ENCODE peak calls at places on chromosomes 13 and 19, in seven cellular contexts. X, S, W, Q, A, T and V are unnamed samples. For H3K9me3, the result is how much of the 10 kb centered on the place peaks cover.

GRCh38 chr19:29884466-29884865 is 57.6 kb upstream of the URI1 start:
- DNase-seq in X (no peak), S (no peak), W (no peak), Q (no peak), A (no peak), T (no peak), V (no peak)

GRCh38 chr13:110538632-110539031 is 22.9 kb downstream of the RAB20 start:
- DNase-seq in X (no peak), S (no peak), W (peak), Q (peak), A (no peak), T (peak), V (no peak)

GRCh38 chr13:23705578-23705977 is 135.4 kb downstream of the TNFRSF19 start:
- DNase-seq in X (no peak), S (no peak), W (no peak), Q (no peak), A (no peak), T (peak), V (no peak)

GRCh38 chr13:113869263-113869662 is 5.4 kb upstream of the GAS6 start:
- DNase-seq in X (no peak), S (no peak), W (no peak), Q (no peak), A (no peak), T (no peak), V (no peak)

GRCh38 chr19:29277107-29277506 is 64.2 kb upstream of the UQCRFS1 start:
- DNase-seq in X (no peak), S (no peak), W (peak), Q (no peak), A (no peak), T (peak), V (no peak)

GRCh38 chr13:99545979-99546378 is 44.7 kb downstream of the TM9SF2 start:
- DNase-seq in X (no peak), S (no peak), W (no peak), Q (no peak), A (no peak), T (no peak), V (no peak)

GRCh38 chr19:16891696-16892382 is 3.0 kb downstream of the F2RL3 start:
- DNase-seq in X (no peak), S (no peak), W (no peak), Q (no peak), A (peak), T (no peak), V (no peak)

GRCh38 chr19:4213116-4213515 is 16.2 kb upstream of the EBI3 start:
- DNase-seq in X (no peak), S (no peak), W (no peak), Q (no peak), A (no peak), T (no peak), V (no peak)

GRCh38 chr13:90447735-90448103 is 899.8 kb upstream of the MIR17HG start:
- DNase-seq in X (no peak), S (peak), W (no peak), Q (no peak), A (no peak), T (peak), V (no peak)

GRCh38 chr19:3687774-3688706 is 12.2 kb downstream of the PIP5K1C start:
- DNase-seq in X (no peak), S (no peak), W (peak), Q (peak), A (no peak), T (no peak), V (no peak)

GRCh38 chr19:52689804-52690394 is 44.9 kb downstream of the ZNF611 start:
- DNase-seq in X (peak), S (no peak), W (peak), Q (peak), A (peak), T (peak), V (peak)

GRCh38 chr19:1872807-1873523 is 9.6 kb upstream of the KLF16 start:
- DNase-seq in X (no peak), S (no peak), W (no peak), Q (no peak), A (no peak), T (no peak), V (no peak)

GRCh38 chr19:17703823-17704463 is 15.3 kb upstream of the MAP1S start:
- DNase-seq in X (peak), S (peak), W (peak), Q (peak), A (no peak), T (peak), V (no peak)

GRCh38 chr13:33610471-33611015 is 207.4 kb upstream of the RFC3 start:
- DNase-seq in X (no peak), S (no peak), W (no peak), Q (no peak), A (peak), T (peak), V (no peak)

GRCh38 chr19:19637523-19638251 is 5.8 kb downstream of the GMIP start:
- DNase-seq in X (no peak), S (no peak), W (no peak), Q (no peak), A (no peak), T (no peak), V (no peak)

GRCh38 chr19:32458500-32459123 is 53.0 kb downstream of the DPY19L3 start:
- DNase-seq in X (no peak), S (no peak), W (no peak), Q (no peak), A (no peak), T (peak), V (no peak)
- H3K9me3 ChIP-seq in X (under half), S (under half), W (under half), Q (under half), A (under half), T (under half), V (under half)

GRCh38 chr19:49543032-49543431 is 15.2 kb downstream of the RCN3 start:
- DNase-seq in X (no peak), S (no peak), W (no peak), Q (no peak), A (no peak), T (no peak), V (no peak)

GRCh38 chr19:49539192-49539952 is 11.6 kb downstream of the RCN3 start:
- DNase-seq in X (no peak), S (no peak), W (no peak), Q (no peak), A (no peak), T (no peak), V (no peak)

GRCh38 chr19:49542446-49542845 is 14.6 kb downstream of the RCN3 start:
- DNase-seq in X (no peak), S (no peak), W (no peak), Q (no peak), A (no peak), T (no peak), V (no peak)

GRCh38 chr19:49544154-49544553 is 16.4 kb downstream of the RCN3 start:
- DNase-seq in X (no peak), S (no peak), W (no peak), Q (no peak), A (no peak), T (no peak), V (no peak)

DNA sequence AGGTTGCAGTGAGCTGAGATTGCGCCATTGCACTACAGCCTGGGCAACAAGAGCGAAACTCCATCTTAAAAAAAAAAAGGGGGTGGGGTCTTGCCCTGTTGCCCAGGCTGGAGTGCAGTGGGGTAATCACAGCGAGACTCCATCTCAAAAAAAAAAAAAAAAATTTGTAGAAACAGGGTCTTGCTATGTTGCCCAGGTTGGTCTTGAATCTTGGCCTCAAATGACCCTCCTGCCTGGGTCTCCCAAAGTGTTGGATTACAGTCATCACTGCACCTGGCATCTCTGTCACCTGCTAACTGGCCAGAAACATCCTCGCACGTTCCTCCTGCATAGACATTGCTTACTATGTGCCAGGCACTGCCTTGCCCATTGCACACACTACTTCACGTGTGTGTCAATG is 14.1 kb downstream of the RCN3 start:
- DNase-seq in X (no peak), S (no peak), W (no peak), Q (no peak), A (no peak), T (no peak), V (no peak)
- H3K9me3 ChIP-seq in X (under half), S (under half), W (under half), Q (under half), A (under half), T (under half), V (under half)

DNA sequence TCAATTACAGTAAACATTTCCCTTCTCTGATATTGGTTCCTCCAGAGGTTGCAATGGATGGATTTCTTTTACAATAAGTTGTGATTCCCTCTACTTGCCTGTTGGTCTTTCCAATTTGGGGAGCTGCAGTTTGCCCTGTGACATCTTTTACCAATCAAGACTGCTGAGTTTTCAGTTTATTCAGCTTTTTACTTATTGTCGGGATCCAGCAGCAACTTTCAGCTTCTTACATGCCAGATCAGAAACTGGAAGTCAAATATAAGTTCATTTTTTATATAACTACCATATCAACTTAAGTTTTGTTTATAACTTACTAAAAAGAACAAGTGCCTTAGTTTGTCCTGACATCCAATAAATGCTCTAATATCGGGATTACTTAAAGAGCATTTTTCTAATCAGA is 10.5 kb downstream of the OR10H3 start:
- DNase-seq in X (no peak), S (no peak), W (no peak), Q (no peak), A (no peak), T (no peak), V (no peak)
- H3K9me3 ChIP-seq in X (under half), S (under half), W (under half), Q (under half), A (under half), T (under half), V (under half)

GRCh38 chr19:27522223-27522622 is 1690.7 kb downstream of the UQCRFS1 start:
- DNase-seq in X (no peak), S (no peak), W (no peak), Q (no peak), A (no peak), T (no peak), V (no peak)
- H3K9me3 ChIP-seq in X (under half), S (under half), W (under half), Q (under half), A (under half), T (under half), V (under half)

GRCh38 chr19:15812059-15812722 is 3.3 kb downstream of the OR10H1 start:
- DNase-seq in X (peak), S (peak), W (peak), Q (no peak), A (no peak), T (no peak), V (no peak)
- H3K9me3 ChIP-seq in X (under half), S (under half), W (under half), Q (under half), A (under half), T (under half), V (under half)

DNA sequence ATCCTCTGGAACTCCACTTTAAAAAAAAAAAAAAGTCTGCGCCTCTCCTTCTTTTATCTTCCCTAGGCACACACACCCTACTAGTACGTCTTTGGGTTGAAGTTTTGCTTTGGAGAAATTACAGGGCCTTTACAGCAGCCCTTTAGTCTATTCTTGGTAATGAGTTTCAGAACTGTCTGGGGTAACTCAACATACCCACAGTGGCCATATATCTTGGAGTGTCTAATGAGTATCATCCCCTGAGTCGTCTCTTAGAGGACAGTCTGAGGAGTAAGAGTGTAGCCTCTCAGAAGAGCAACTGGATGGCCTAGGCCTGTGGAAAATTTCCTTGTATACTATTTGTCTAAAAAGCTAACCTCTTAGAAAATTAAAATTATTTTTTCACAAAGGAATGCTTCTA is 6.1 kb upstream of the ZNF681 start:
- DNase-seq in X (no peak), S (no peak), W (no peak), Q (no peak), A (no peak), T (no peak), V (no peak)
- H3K9me3 ChIP-seq in X (under half), S (under half), W (under half), Q (under half), A (under half), T (under half), V (under half)

GRCh38 chr19:37790244-37790925 is 11.0 kb upstream of the ZNF573 start:
- DNase-seq in X (no peak), S (no peak), W (no peak), Q (no peak), A (no peak), T (no peak), V (no peak)
- H3K9me3 ChIP-seq in X (under half), S (under half), W (under half), Q (under half), A (under half), T (under half), V (under half)

GRCh38 chr19:6803036-6803404 is 30.5 kb downstream of the VAV1 start:
- DNase-seq in X (no peak), S (no peak), W (peak), Q (no peak), A (no peak), T (no peak), V (no peak)

GRCh38 chr19:6807291-6807690 is 34.8 kb downstream of the VAV1 start:
- DNase-seq in X (no peak), S (no peak), W (no peak), Q (no peak), A (no peak), T (no peak), V (no peak)

GRCh38 chr19:6808494-6808893 is 36.0 kb downstream of the VAV1 start:
- DNase-seq in X (no peak), S (no peak), W (no peak), Q (no peak), A (no peak), T (no peak), V (no peak)

GRCh38 chr19:6809262-6809661 is 36.8 kb downstream of the VAV1 start:
- DNase-seq in X (no peak), S (no peak), W (no peak), Q (no peak), A (no peak), T (no peak), V (no peak)

DNA sequence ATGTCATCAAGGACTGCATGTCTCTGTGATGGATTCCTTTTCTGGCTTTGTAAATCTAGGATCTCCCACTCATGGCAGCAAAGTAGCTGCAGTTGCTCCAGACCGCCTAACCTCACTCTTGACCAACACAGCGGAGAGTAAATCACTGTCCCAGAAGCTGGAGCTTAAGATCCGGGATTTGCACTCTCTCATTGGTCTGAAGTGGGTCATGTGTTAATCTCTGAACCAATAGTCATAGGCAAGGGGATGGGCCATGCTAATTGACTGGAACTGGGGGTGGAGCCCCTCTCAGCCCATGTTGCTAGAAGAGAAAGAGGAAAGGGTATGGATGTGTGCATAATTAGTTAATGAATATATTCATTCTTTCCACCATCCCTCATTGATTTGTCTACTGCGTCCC is 34.0 kb downstream of the VAV1 start:
- DNase-seq in X (no peak), S (peak), W (no peak), Q (no peak), A (no peak), T (no peak), V (no peak)
- H3K9me3 ChIP-seq in X (under half), S (under half), W (under half), Q (under half), A (under half), T (under half), V (under half)

GRCh38 chr19:22623841-22624221 is 10.3 kb upstream of the ZNF492 start:
- DNase-seq in X (no peak), S (no peak), W (no peak), Q (no peak), A (peak), T (no peak), V (no peak)

GRCh38 chr19:22620912-22621311 is 13.2 kb upstream of the ZNF492 start:
- DNase-seq in X (no peak), S (no peak), W (no peak), Q (no peak), A (no peak), T (no peak), V (no peak)

GRCh38 chr19:22625266-22626035 is 8.7 kb upstream of the ZNF492 start:
- DNase-seq in X (no peak), S (no peak), W (no peak), Q (no peak), A (no peak), T (no peak), V (no peak)

GRCh38 chr19:22622020-22622419 is 12.1 kb upstream of the ZNF492 start:
- DNase-seq in X (no peak), S (no peak), W (no peak), Q (no peak), A (no peak), T (no peak), V (no peak)

DNA sequence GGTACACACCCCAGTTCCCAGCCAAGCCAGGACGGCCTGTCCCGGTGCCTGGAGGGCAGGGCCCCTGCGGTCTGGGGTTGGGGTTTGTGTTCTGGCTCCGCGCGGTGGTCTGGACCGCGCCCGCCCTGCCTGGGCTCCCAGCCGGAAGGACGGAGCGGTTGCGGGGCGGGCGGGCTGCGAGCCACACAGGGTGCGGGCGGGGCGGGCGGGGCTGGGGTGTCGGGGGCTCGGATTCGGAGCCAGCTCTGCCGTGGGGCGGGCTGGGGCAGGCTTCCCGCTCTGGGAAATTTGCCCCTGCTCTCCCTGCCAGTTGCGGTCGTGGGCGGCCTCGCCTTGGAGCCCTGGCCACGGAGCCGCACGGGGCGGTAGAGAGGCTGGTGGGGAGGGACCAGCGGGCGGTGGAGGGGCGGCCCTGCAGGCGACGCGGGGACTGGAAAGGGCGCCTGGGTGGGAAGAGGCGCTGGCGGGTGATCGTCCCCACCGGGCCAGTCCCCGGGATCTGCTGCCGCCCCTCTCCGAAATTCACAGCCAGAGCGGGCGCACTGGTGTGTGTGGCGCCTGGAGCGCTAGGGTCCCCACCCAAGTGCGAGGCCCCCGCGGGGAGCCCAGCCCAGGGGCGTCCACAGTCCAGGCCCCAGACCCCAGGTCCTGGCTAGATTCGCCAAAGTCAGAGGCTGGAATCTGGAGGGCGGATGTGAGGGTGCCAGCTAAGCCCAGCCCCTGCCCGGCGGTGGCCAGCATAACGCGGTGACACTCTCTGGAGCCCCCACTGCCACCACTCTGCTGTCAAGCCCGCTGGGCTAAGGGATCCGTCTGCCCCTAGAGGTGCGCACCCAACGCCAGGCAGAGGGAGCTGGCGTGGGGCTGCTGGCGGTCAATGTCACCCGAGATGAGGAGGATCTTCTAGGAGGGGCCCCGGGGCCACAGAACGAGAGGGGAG is 11.0 kb upstream of the ZNF492 start:
- DNase-seq in X (no peak), S (no peak), W (no peak), Q (no peak), A (peak), T (no peak), V (no peak)
- H3K9me3 ChIP-seq in X (under half), S (under half), W (under half), Q (under half), A (under half), T (under half), V (under half)